ENCODE peak calls at places on chromosomes 12 and 14, in five cellular contexts. K, F, V, I and T are unnamed samples.

GRCh38 chr14:99194136-99194535 is 77.9 kb downstream of the BCL11B start:
- DNase-seq in K (no peak), F (no peak), V (no peak), I (no peak), T (no peak)

GRCh38 chr14:56300495-56300894 is 182.3 kb downstream of the PELI2 start:
- DNase-seq in K (no peak), F (no peak), V (no peak), I (no peak), T (no peak)

GRCh38 chr14:100830681-100831080 is 4.8 kb downstream of the MEG3 start:
- DNase-seq in K (no peak), F (no peak), V (no peak), I (no peak), T (no peak)

GRCh38 chr12:53298154-53298553 is 1.3 kb upstream of the MYG1 start:
- DNase-seq in K (no peak), F (no peak), V (no peak), I (peak), T (no peak)

GRCh38 chr12:10900972-10901371 is 8.4 kb downstream of the TAS2R13 start:
- DNase-seq in K (no peak), F (no peak), V (no peak), I (no peak), T (no peak)

GRCh38 chr12:10135126-10135525 is 5.1 kb upstream of the CLEC7A start:
- DNase-seq in K (no peak), F (no peak), V (no peak), I (no peak), T (no peak)

GRCh38 chr12:1544991-1545700 is 49.2 kb downstream of the FBXL14 start:
- DNase-seq in K (no peak), F (no peak), V (no peak), I (no peak), T (no peak)

GRCh38 chr14:73467800-73468199 is 9.5 kb upstream of the NUMB start:
- DNase-seq in K (no peak), F (no peak), V (no peak), I (no peak), T (no peak)

GRCh38 chr12:80156306-80156705 is 57.0 kb downstream of the OTOGL start:
- DNase-seq in K (no peak), F (no peak), V (no peak), I (no peak), T (no peak)

GRCh38 chr12:69106482-69107118 is 132.8 kb upstream of the CPSF6 start:
- DNase-seq in K (no peak), F (no peak), V (no peak), I (no peak), T (no peak)

GRCh38 chr14:43475762-43476161 is 1031.3 kb downstream of the FSCB start:
- DNase-seq in K (no peak), F (no peak), V (no peak), I (no peak), T (no peak)

GRCh38 chr12:126944684-126945083 is 1322.3 kb upstream of the TMEM132C start:
- DNase-seq in K (no peak), F (no peak), V (no peak), I (no peak), T (no peak)

GRCh38 chr12:52151859-52152783 is 39.7 kb downstream of the KRT80 start:
- DNase-seq in K (peak), F (no peak), V (no peak), I (no peak), T (peak)

GRCh38 chr14:75427126-75427481 is 718 bp upstream of the JDP2 start:
- DNase-seq in K (peak), F (no peak), V (no peak), I (no peak), T (no peak)

GRCh38 chr12:48352157-48352775 is 1.5 kb upstream of the ZNF641 start:
- DNase-seq in K (no peak), F (no peak), V (no peak), I (no peak), T (no peak)

GRCh38 chr14:21233457-21234076 is 35.7 kb downstream of the HNRNPC start:
- DNase-seq in K (no peak), F (no peak), V (no peak), I (no peak), T (no peak)

GRCh38 chr14:52328286-52328685 is 14.2 kb downstream of the PTGER2 start:
- DNase-seq in K (no peak), F (no peak), V (peak), I (no peak), T (no peak)

GRCh38 chr12:75641031-75641780 is 129.8 kb upstream of the KRR1 start:
- DNase-seq in K (peak), F (no peak), V (peak), I (peak), T (peak)

GRCh38 chr14:83164016-83164415 is 1630.4 kb upstream of the SEL1L start:
- DNase-seq in K (no peak), F (no peak), V (peak), I (peak), T (no peak)

GRCh38 chr12:132373967-132374820 is 44.8 kb upstream of the GALNT9 start:
- DNase-seq in K (no peak), F (no peak), V (peak), I (no peak), T (no peak)

GRCh38 chr12:89140141-89140540 is 212.2 kb downstream of the DUSP6 start:
- DNase-seq in K (no peak), F (no peak), V (no peak), I (no peak), T (no peak)

GRCh38 chr14:64279719-64280668 is 14.2 kb downstream of the ESR2 start:
- DNase-seq in K (no peak), F (no peak), V (no peak), I (no peak), T (no peak)

GRCh38 chr12:6052940-6053329 is 71.5 kb downstream of the VWF start:
- DNase-seq in K (no peak), F (no peak), V (no peak), I (no peak), T (no peak)

GRCh38 chr14:97719043-97719442 is 921.9 kb downstream of the VRK1 start:
- DNase-seq in K (no peak), F (no peak), V (no peak), I (no peak), T (no peak)

GRCh38 chr14:104889374-104889755 is 24.3 kb downstream of the CEP170B start:
- DNase-seq in K (no peak), F (no peak), V (no peak), I (no peak), T (no peak)

GRCh38 chr14:93032301-93032929 is 83.3 kb downstream of the ITPK1 start:
- DNase-seq in K (no peak), F (no peak), V (no peak), I (no peak), T (no peak)

GRCh38 chr14:60506985-60507829 is 1.7 kb upstream of the SIX6 start:
- DNase-seq in K (no peak), F (no peak), V (no peak), I (no peak), T (no peak)

GRCh38 chr14:67428501-67429031 is 16.6 kb upstream of the PLEK2 start:
- DNase-seq in K (no peak), F (no peak), V (no peak), I (no peak), T (no peak)

GRCh38 chr12:4355843-4356327 is 23.6 kb downstream of the FGF23 start:
- DNase-seq in K (no peak), F (no peak), V (no peak), I (no peak), T (no peak)

GRCh38 chr12:123435636-123436016 is 858 bp downstream of the RILPL2 start:
- DNase-seq in K (no peak), F (no peak), V (no peak), I (no peak), T (no peak)

GRCh38 chr12:10563002-10563401 is 50.4 kb downstream of the MAGOHB start:
- DNase-seq in K (no peak), F (no peak), V (no peak), I (no peak), T (no peak)